ENCODE peak calls at places on chromosomes 5 and 9, in nine cellular contexts. S, W, Y, F, R, J, L, M and A are unnamed samples.

GRCh38 chr5:5422819-5423515 is 490 bp downstream of the ICE1 start:
- DNase-seq in S (peak; percentile 19), W (no peak), Y (no peak), F (peak; percentile 50), R (no peak), J (no peak), L (no peak), M (no peak), A (no peak)

GRCh38 chr5:159377653-159378052 is 47.4 kb upstream of the IL12B start:
- DNase-seq in S (no peak), W (no peak), Y (no peak), F (no peak), R (no peak), J (no peak), L (no peak), M (no peak), A (no peak)

GRCh38 chr5:154370119-154370518 is 75.7 kb upstream of the SAP30L start:
- DNase-seq in S (no peak), W (no peak), Y (no peak), F (no peak), R (no peak), J (no peak), L (no peak), M (no peak), A (no peak)

GRCh38 chr9:5714501-5715401 is 85.8 kb downstream of the RIC1 start:
- DNase-seq in S (peak; percentile 19), W (no peak), Y (no peak), F (no peak), R (no peak), J (no peak), L (no peak), M (peak; percentile 3), A (no peak)

GRCh38 chr5:1174122-1174936 is 27.1 kb upstream of the SLC6A19 start:
- DNase-seq in S (peak; percentile 86), W (peak; percentile 82), Y (peak; percentile 82), F (peak; percentile 86), R (peak; percentile 61), J (no peak), L (peak; percentile 70), M (no peak), A (peak; percentile 84)

GRCh38 chr5:98042961-98043360 is 730.5 kb upstream of the RGMB start:
- DNase-seq in S (no peak), W (no peak), Y (no peak), F (no peak), R (no peak), J (no peak), L (no peak), M (no peak), A (no peak)

GRCh38 chr5:58582004-58582403 is 871 bp upstream of the RAB3C start:
- DNase-seq in S (peak; percentile 23), W (no peak), Y (peak; percentile 65), F (no peak), R (no peak), J (no peak), L (no peak), M (peak; percentile 54), A (peak; percentile 84)

GRCh38 chr9:75992480-75993206 is 102.2 kb downstream of the PCSK5 start:
- DNase-seq in S (no peak), W (no peak), Y (no peak), F (no peak), R (no peak), J (no peak), L (no peak), M (no peak), A (no peak)

GRCh38 chr9:70049672-70050271 is 6.1 kb downstream of the MAMDC2 start:
- DNase-seq in S (peak; percentile 21), W (peak; percentile 68), Y (no peak), F (peak; percentile 78), R (peak; percentile 83), J (no peak), L (no peak), M (no peak), A (no peak)

GRCh38 chr5:175872287-175873089 is 1.1 kb downstream of the CPLX2 start:
- DNase-seq in S (no peak), W (no peak), Y (peak; percentile 88), F (no peak), R (no peak), J (no peak), L (no peak), M (no peak), A (peak; percentile 92)

GRCh38 chr9:135939351-135940265 is 21.6 kb downstream of the UBAC1 start:
- DNase-seq in S (no peak), W (no peak), Y (no peak), F (no peak), R (no peak), J (no peak), L (no peak), M (no peak), A (no peak)

GRCh38 chr5:167943353-167943752 is 348.1 kb upstream of the WWC1 start:
- DNase-seq in S (no peak), W (no peak), Y (no peak), F (no peak), R (no peak), J (no peak), L (no peak), M (no peak), A (no peak)

GRCh38 chr9:89554307-89554706 is 50.5 kb upstream of the GADD45G start:
- DNase-seq in S (no peak), W (no peak), Y (no peak), F (no peak), R (no peak), J (no peak), L (no peak), M (no peak), A (no peak)

GRCh38 chr9:88339322-88339721 is 48.9 kb upstream of the SPIN1 start:
- DNase-seq in S (no peak), W (no peak), Y (no peak), F (no peak), R (no peak), J (no peak), L (no peak), M (no peak), A (no peak)

GRCh38 chr9:76353280-76353679 is 40.9 kb downstream of the RFK start:
- DNase-seq in S (no peak), W (no peak), Y (no peak), F (no peak), R (no peak), J (no peak), L (no peak), M (no peak), A (no peak)

GRCh38 chr9:76859860-76860259 is 46.1 kb downstream of the PRUNE2 start:
- DNase-seq in S (no peak), W (no peak), Y (no peak), F (no peak), R (no peak), J (no peak), L (no peak), M (no peak), A (no peak)

GRCh38 chr9:88852794-88853193 is 138.5 kb upstream of the S1PR3 start:
- DNase-seq in S (peak; percentile 61), W (peak; percentile 40), Y (no peak), F (no peak), R (peak; percentile 27), J (no peak), L (no peak), M (no peak), A (no peak)

GRCh38 chr5:89279458-89280036 is 396.6 kb upstream of the MEF2C start:
- DNase-seq in S (no peak), W (no peak), Y (no peak), F (no peak), R (no peak), J (peak; percentile 31), L (no peak), M (peak; percentile 10), A (no peak)

GRCh38 chr5:15887072-15887471 is 292.5 kb downstream of the MARCHF11 start:
- DNase-seq in S (no peak), W (no peak), Y (no peak), F (no peak), R (no peak), J (no peak), L (no peak), M (no peak), A (no peak)

DNA sequence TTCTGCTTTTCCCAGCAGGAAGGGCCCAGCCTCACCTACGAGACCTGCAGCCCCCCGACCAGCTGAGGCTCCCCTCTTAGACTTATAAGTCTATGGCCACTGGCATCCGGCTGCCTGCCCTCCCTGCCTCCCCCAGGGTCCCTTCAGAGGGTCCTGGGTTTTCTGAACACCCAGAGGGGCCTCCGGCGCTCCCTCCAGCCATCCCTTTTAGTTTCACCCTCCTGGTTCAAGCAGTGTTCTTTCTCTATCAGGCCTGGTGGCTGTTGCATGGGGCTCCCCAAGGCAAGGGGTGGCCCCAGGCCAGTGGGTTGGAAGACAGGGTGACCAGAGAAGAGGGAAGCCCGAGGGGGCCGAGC is 21.8 kb downstream of the GOLGA2 start:
- DNase-seq in S (no peak), W (no peak), Y (no peak), F (no peak), R (no peak), J (no peak), L (no peak), M (no peak), A (no peak)
- H3K36me3 ChIP-seq in S (no peaks in the 10 kb centered on the region), W (no peaks in the 10 kb centered on the region), Y (peaks cover 13% of the 10 kb centered on the region), F (peaks cover 30% of the 10 kb centered on the region), R (peaks cover 29% of the 10 kb centered on the region), J (peaks cover 3% of the 10 kb centered on the region), L (peaks cover 3% of the 10 kb centered on the region), M (peaks cover 16% of the 10 kb centered on the region), A (peaks cover 17% of the 10 kb centered on the region)

GRCh38 chr9:109319631-109320233 is 1.1 kb downstream of the EPB41L4B start:
- DNase-seq in S (peak; percentile 52), W (peak; percentile 41), Y (peak; percentile 64), F (no peak), R (no peak), J (no peak), L (no peak), M (no peak), A (peak; percentile 12)
- TF ChIP-seq CTCF in S (peak; percentile 5), W (no peak), Y (peak; percentile 9), F (no peak), R (no peak), J (no peak), L (no peak), M (no peak), A (no peak)

DNA sequence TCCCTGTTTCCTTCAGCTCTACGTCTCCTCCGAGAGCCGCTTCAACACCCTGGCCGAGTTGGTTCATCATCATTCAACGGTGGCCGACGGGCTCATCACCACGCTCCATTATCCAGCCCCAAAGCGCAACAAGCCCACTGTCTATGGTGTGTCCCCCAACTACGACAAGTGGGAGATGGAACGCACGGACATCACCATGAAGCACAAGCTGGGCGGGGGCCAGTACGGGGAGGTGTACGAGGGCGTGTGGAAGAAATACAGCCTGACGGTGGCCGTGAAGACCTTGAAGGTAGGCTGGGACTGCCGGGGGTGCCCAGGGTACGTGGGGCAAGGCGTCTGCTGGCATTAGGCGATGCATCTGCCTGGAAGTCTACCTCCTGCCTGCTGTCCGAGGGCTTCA is 27.7 kb downstream of the ABL1 start:
- DNase-seq in S (no peak), W (no peak), Y (no peak), F (no peak), R (no peak), J (no peak), L (no peak), M (no peak), A (no peak)
- H3K4me1 ChIP-seq in S (peaks cover 9% of the 10 kb centered on the region), W (peaks cover 13% of the 10 kb centered on the region), Y (peaks cover 13% of the 10 kb centered on the region), F (no peaks in the 10 kb centered on the region), R (peaks cover 75% of the 10 kb centered on the region), J (no peaks in the 10 kb centered on the region), L (no peaks in the 10 kb centered on the region), M (peaks cover 26% of the 10 kb centered on the region), A (no peaks in the 10 kb centered on the region)

GRCh38 chr9:113984639-113985380 is 93.3 kb downstream of the AMBP start:
- DNase-seq in S (no peak), W (no peak), Y (no peak), F (no peak), R (no peak), J (no peak), L (no peak), M (no peak), A (no peak)
- H3K36me3 ChIP-seq in S (no peaks in the 10 kb centered on the region), W (no peaks in the 10 kb centered on the region), Y (peaks cover 12% of the 10 kb centered on the region), F (no peaks in the 10 kb centered on the region), R (peaks cover 4% of the 10 kb centered on the region), J (no peaks in the 10 kb centered on the region), L (no peaks in the 10 kb centered on the region), M (peaks cover 7% of the 10 kb centered on the region), A (peaks cover 36% of the 10 kb centered on the region)